ENCODE peak calls at places on chromosomes 11 and 22, in four cellular contexts. E, C, P and L are unnamed samples.

GRCh38 chr22:22452211-22452610 is 56.3 kb downstream of the ZNF280B start:
- DNase-seq in P (no peak), C (no peak), E (no peak), L (no peak)

GRCh38 chr22:28905433-28905832 is 22.1 kb downstream of the ZNRF3 start:
- DNase-seq in P (no peak), C (no peak), E (no peak), L (no peak)

GRCh38 chr11:62805991-62806441 is 776 bp upstream of the NXF1 start:
- DNase-seq in P (no peak), C (no peak), E (peak), L (no peak)

GRCh38 chr11:62553839-62554361 is 7.3 kb upstream of the AHNAK start:
- DNase-seq in P (no peak), E (no peak), C (no peak), L (no peak)

GRCh38 chr22:27349456-27349855 is 452.1 kb downstream of the MN1 start:
- DNase-seq in E (no peak), C (no peak), P (no peak), L (no peak)

GRCh38 chr22:17198188-17199130 is 20.8 kb downstream of the ADA2 start:
- DNase-seq in C (peak), E (peak), P (no peak), L (peak)

GRCh38 chr22:40196628-40197027 is 18.9 kb downstream of the TNRC6B start:
- DNase-seq in C (no peak), E (no peak), P (no peak), L (no peak)

GRCh38 chr11:72471005-72471898 is 36.9 kb upstream of the CLPB start:
- DNase-seq in E (peak), P (peak), C (peak), L (peak)

GRCh38 chr11:13462311-13462927 is 603 bp downstream of the BTBD10 start:
- DNase-seq in C (peak), P (peak), E (peak), L (peak)

GRCh38 chr11:67056640-67057409 is at the start of gene RHOD:
- DNase-seq in P (no peak), C (peak), E (no peak), L (peak)

GRCh38 chr22:46738961-46739870 is 1.2 kb upstream of the CERK start:
- DNase-seq in E (peak), P (peak), C (no peak), L (peak)
- TF ChIP-seq ATF2 in E (no peak), P (no peak), C (no peak), L (no peak)

GRCh38 chr22:49649166-49649565 is 178.5 kb downstream of the BRD1 start:
- DNase-seq in P (no peak), C (no peak), E (no peak), L (no peak)
- TF ChIP-seq JUN in P (no peak), C (no peak), E (no peak), L (no peak)

DNA sequence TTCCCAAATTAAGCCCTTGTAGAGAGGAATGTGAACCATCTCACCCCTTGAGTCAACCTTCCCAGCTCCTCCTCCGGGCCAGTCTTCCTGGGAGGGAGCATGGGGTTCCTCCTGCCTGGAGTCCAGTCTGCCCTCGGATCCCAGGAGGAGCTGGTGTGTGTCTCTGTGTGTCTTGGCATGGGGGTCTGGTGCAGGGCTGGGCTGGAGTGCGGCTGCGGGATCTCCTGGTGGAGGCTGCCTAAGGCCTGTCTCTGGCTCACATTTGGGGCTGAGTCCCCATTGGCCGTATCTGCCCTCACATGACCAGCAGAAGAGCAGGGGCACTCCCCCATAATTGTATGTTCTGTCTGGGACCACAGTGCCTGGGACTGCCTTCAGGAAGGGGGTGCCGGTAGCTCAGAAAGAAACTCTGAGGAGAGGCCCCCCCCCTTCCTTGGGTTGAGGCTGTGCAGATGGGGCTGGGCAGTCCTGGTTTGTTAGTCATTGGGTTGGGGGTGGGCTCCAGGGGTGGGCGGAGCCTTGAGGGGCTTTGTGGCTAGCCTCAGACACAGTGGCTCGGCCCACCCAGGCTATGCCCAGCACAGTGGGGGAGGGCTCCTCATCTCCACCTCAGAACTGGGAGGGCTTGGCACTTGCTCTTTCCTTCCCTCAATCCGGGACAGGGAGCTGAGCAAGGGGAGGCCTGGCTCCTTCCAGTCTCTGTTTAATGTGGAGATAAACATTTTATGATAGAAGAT is 2.9 kb downstream of the C1QTNF5 start:
- DNase-seq in E (peak), C (peak), P (no peak), L (no peak)
- TF ChIP-seq ATF2 in E (no peak), C (no peak), P (no peak), L (no peak)

GRCh38 chr11:19953909-19954308 is 206.4 kb downstream of the DBX1 start:
- DNase-seq in E (peak), P (peak), C (no peak), L (no peak)
- TF ChIP-seq JUN in E (no peak), P (no peak), C (no peak), L (no peak)